ENCODE peak calls at places on chromosomes 2 and 18, in eight cellular contexts. One of them, this sample, is unnamed.

GRCh38 chr2:225120175-225120574 is 77.9 kb upstream of the DOCK10 start:
- DNase-seq in cardiac muscle cell: no peak
- DNase-seq in suprapubic skin: no peak
- DNase-seq in right lobe of liver: no peak
- DNase-seq in neural crest cell: no peak
- DNase-seq in chondrocyte: no peak
- DNase-seq in esophagus squamous epithelium: no peak
- DNase-seq in GM10248: no peak
- DNase-seq in this sample: no peak

GRCh38 chr2:200092235-200092634 is 136.9 kb downstream of the MAIP1 start:
- DNase-seq in cardiac muscle cell: no peak
- DNase-seq in suprapubic skin: no peak
- DNase-seq in right lobe of liver: no peak
- DNase-seq in neural crest cell: no peak
- DNase-seq in chondrocyte: no peak
- DNase-seq in esophagus squamous epithelium: no peak
- DNase-seq in GM10248: no peak
- DNase-seq in this sample: no peak

GRCh38 chr2:238963970-238964331 is 116.1 kb downstream of the TWIST2 start:
- DNase-seq in cardiac muscle cell: no peak
- DNase-seq in suprapubic skin: no peak
- DNase-seq in right lobe of liver: no peak
- DNase-seq in neural crest cell: no peak
- DNase-seq in chondrocyte: no peak
- DNase-seq in esophagus squamous epithelium: no peak
- DNase-seq in GM10248: no peak
- DNase-seq in this sample: no peak

GRCh38 chr2:30300122-30300455 is 68.8 kb downstream of the LBH start:
- DNase-seq in cardiac muscle cell: no peak
- DNase-seq in suprapubic skin: no peak
- DNase-seq in right lobe of liver: no peak
- DNase-seq in neural crest cell: no peak
- DNase-seq in chondrocyte: no peak
- DNase-seq in esophagus squamous epithelium: no peak
- DNase-seq in GM10248: no peak
- DNase-seq in this sample: no peak

GRCh38 chr18:70295192-70295522 is 6.3 kb downstream of the SOCS6 start:
- DNase-seq in cardiac muscle cell: no peak
- DNase-seq in suprapubic skin: no peak
- DNase-seq in right lobe of liver: no peak
- DNase-seq in neural crest cell: no peak
- DNase-seq in chondrocyte: no peak
- DNase-seq in esophagus squamous epithelium: no peak
- DNase-seq in GM10248: no peak
- DNase-seq in this sample: no peak

GRCh38 chr2:126913329-126913728 is 14.6 kb downstream of the TEX51 start:
- DNase-seq in cardiac muscle cell: no peak
- DNase-seq in suprapubic skin: no peak
- DNase-seq in right lobe of liver: no peak
- DNase-seq in neural crest cell: no peak
- DNase-seq in chondrocyte: no peak
- DNase-seq in esophagus squamous epithelium: no peak
- DNase-seq in GM10248: no peak
- DNase-seq in this sample: no peak

GRCh38 chr2:219752731-219753130 is 125.3 kb downstream of the SLC4A3 start:
- DNase-seq in cardiac muscle cell: no peak
- DNase-seq in suprapubic skin: no peak
- DNase-seq in right lobe of liver: no peak
- DNase-seq in neural crest cell: no peak
- DNase-seq in chondrocyte: no peak
- DNase-seq in esophagus squamous epithelium: no peak
- DNase-seq in GM10248: no peak
- DNase-seq in this sample: no peak

GRCh38 chr2:33321236-33321731 is 155.2 kb upstream of the RASGRP3 start:
- DNase-seq in cardiac muscle cell: peak; percentile 42
- DNase-seq in suprapubic skin: no peak
- DNase-seq in right lobe of liver: no peak
- DNase-seq in neural crest cell: no peak
- DNase-seq in chondrocyte: no peak
- DNase-seq in esophagus squamous epithelium: no peak
- DNase-seq in GM10248: no peak
- DNase-seq in this sample: peak; percentile 12

GRCh38 chr2:96556441-96557330 is 20.1 kb downstream of the ARID5A start:
- DNase-seq in cardiac muscle cell: peak; percentile 44
- DNase-seq in suprapubic skin: no peak
- DNase-seq in right lobe of liver: no peak
- DNase-seq in neural crest cell: no peak
- DNase-seq in chondrocyte: peak; percentile 76
- DNase-seq in esophagus squamous epithelium: no peak
- DNase-seq in GM10248: no peak
- DNase-seq in this sample: peak; percentile 25

GRCh38 chr2:120470041-120470716 is 124.2 kb downstream of the INHBB start:
- DNase-seq in cardiac muscle cell: peak; percentile 97
- DNase-seq in suprapubic skin: peak; percentile 93
- DNase-seq in right lobe of liver: peak; percentile 94
- DNase-seq in neural crest cell: no peak
- DNase-seq in chondrocyte: peak; percentile 85
- DNase-seq in esophagus squamous epithelium: no peak
- DNase-seq in GM10248: no peak
- DNase-seq in this sample: no peak

GRCh38 chr2:102508863-102509262 is 35.8 kb downstream of the SLC9A4 start:
- DNase-seq in cardiac muscle cell: no peak
- DNase-seq in suprapubic skin: no peak
- DNase-seq in right lobe of liver: no peak
- DNase-seq in neural crest cell: no peak
- DNase-seq in chondrocyte: no peak
- DNase-seq in esophagus squamous epithelium: no peak
- DNase-seq in GM10248: no peak
- DNase-seq in this sample: no peak

GRCh38 chr2:62014102-62014501 is 108.6 kb downstream of the COMMD1 start:
- DNase-seq in cardiac muscle cell: peak; percentile 84
- DNase-seq in suprapubic skin: no peak
- DNase-seq in right lobe of liver: peak; percentile 88
- DNase-seq in neural crest cell: no peak
- DNase-seq in chondrocyte: no peak
- DNase-seq in esophagus squamous epithelium: no peak
- DNase-seq in GM10248: no peak
- DNase-seq in this sample: no peak

GRCh38 chr2:30527411-30527810 is 80.4 kb downstream of the LCLAT1 start:
- DNase-seq in cardiac muscle cell: no peak
- DNase-seq in suprapubic skin: no peak
- DNase-seq in right lobe of liver: no peak
- DNase-seq in neural crest cell: no peak
- DNase-seq in chondrocyte: no peak
- DNase-seq in esophagus squamous epithelium: no peak
- DNase-seq in GM10248: no peak
- DNase-seq in this sample: no peak

GRCh38 chr2:181438298-181438697 is 18.9 kb upstream of the ITGA4 start:
- DNase-seq in cardiac muscle cell: no peak
- DNase-seq in suprapubic skin: no peak
- DNase-seq in right lobe of liver: no peak
- DNase-seq in neural crest cell: no peak
- DNase-seq in chondrocyte: no peak
- DNase-seq in esophagus squamous epithelium: no peak
- DNase-seq in GM10248: no peak
- DNase-seq in this sample: no peak
- TF ChIP-seq CTCF in cardiac muscle cell: no peak
- TF ChIP-seq CTCF in suprapubic skin: no peak
- TF ChIP-seq CTCF in right lobe of liver: no peak
- TF ChIP-seq CTCF in neural crest cell: no peak
- TF ChIP-seq CTCF in chondrocyte: peak; percentile 33
- TF ChIP-seq CTCF in esophagus squamous epithelium: no peak
- TF ChIP-seq CTCF in GM10248: no peak
- TF ChIP-seq CTCF in this sample: no peak

GRCh38 chr2:123468071-123468470 is 557.0 kb upstream of the CNTNAP5 start:
- DNase-seq in cardiac muscle cell: peak; percentile 48
- DNase-seq in suprapubic skin: no peak
- DNase-seq in right lobe of liver: no peak
- DNase-seq in neural crest cell: no peak
- DNase-seq in chondrocyte: no peak
- DNase-seq in esophagus squamous epithelium: no peak
- DNase-seq in GM10248: no peak
- DNase-seq in this sample: no peak
- TF ChIP-seq CTCF in cardiac muscle cell: peak; percentile 25
- TF ChIP-seq CTCF in suprapubic skin: no peak
- TF ChIP-seq CTCF in right lobe of liver: no peak
- TF ChIP-seq CTCF in neural crest cell: no peak
- TF ChIP-seq CTCF in chondrocyte: peak; percentile 25
- TF ChIP-seq CTCF in esophagus squamous epithelium: no peak
- TF ChIP-seq CTCF in GM10248: no peak
- TF ChIP-seq CTCF in this sample: no peak

DNA sequence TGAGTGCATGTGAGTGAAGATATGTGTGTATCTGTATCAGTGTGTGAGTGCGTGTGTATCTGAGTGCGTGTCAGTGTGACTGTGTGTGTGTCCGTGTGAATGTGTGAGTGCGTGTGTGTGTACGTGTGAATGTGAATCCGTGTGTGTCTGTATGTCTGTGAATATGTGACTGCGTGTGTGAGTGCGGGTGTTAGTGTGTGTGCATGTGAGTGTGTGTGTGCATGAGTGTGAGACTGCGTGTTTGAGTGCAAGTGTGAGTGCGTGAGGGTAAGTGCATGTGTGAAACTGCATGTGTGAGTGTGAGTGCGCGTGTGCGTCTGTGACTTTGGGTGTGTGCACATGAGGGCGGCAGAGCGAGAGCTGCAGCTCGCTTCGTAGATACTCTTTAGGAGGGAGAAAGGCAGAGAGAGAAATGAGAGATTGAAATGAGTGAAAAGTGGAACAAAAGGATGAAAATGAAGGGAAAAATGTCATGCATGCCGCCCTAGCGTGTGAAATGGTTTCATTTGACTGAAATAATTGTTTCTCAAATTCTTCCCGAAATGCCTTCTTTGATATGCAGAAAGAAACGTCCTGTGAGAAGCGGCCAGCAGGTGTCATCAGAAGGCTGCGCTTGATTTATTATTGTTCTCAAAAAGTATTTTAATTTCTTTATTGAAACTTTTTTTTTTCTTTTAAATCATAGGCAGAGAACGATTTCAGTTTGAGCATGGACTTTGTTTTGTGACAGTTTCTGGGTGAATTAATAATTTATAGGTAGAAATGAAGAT is 25.6 kb downstream of the ZNF407 start:
- DNase-seq in cardiac muscle cell: peak; percentile 29
- DNase-seq in suprapubic skin: no peak
- DNase-seq in right lobe of liver: no peak
- DNase-seq in neural crest cell: no peak
- DNase-seq in chondrocyte: no peak
- DNase-seq in esophagus squamous epithelium: no peak
- DNase-seq in GM10248: no peak
- DNase-seq in this sample: no peak
- TF ChIP-seq CTCF in cardiac muscle cell: peak; percentile 45
- TF ChIP-seq CTCF in suprapubic skin: no peak
- TF ChIP-seq CTCF in right lobe of liver: peak; percentile 35
- TF ChIP-seq CTCF in neural crest cell: peak; percentile 69
- TF ChIP-seq CTCF in chondrocyte: peak; percentile 76
- TF ChIP-seq CTCF in esophagus squamous epithelium: peak; percentile 23
- TF ChIP-seq CTCF in GM10248: peak; percentile 32
- TF ChIP-seq CTCF in this sample: peak; percentile 42

GRCh38 chr2:58871469-58872142 is 630.5 kb upstream of the FANCL start:
- DNase-seq in cardiac muscle cell: no peak
- DNase-seq in suprapubic skin: no peak
- DNase-seq in right lobe of liver: no peak
- DNase-seq in neural crest cell: no peak
- DNase-seq in chondrocyte: no peak
- DNase-seq in esophagus squamous epithelium: no peak
- DNase-seq in GM10248: no peak
- DNase-seq in this sample: no peak
- TF ChIP-seq CTCF in cardiac muscle cell: no peak
- TF ChIP-seq CTCF in suprapubic skin: no peak
- TF ChIP-seq CTCF in right lobe of liver: no peak
- TF ChIP-seq CTCF in neural crest cell: peak; percentile 48
- TF ChIP-seq CTCF in chondrocyte: peak; percentile 45
- TF ChIP-seq CTCF in esophagus squamous epithelium: no peak
- TF ChIP-seq CTCF in GM10248: no peak
- TF ChIP-seq CTCF in this sample: peak; percentile 22

GRCh38 chr2:161426788-161427412 is 10.8 kb downstream of the TBR1 start:
- DNase-seq in cardiac muscle cell: peak; percentile 55
- DNase-seq in suprapubic skin: no peak
- DNase-seq in right lobe of liver: no peak
- DNase-seq in neural crest cell: peak; percentile 52
- DNase-seq in chondrocyte: no peak
- DNase-seq in esophagus squamous epithelium: no peak
- DNase-seq in GM10248: peak; percentile 26
- DNase-seq in this sample: peak; percentile 28
- TF ChIP-seq CTCF in cardiac muscle cell: peak; percentile 69
- TF ChIP-seq CTCF in suprapubic skin: no peak
- TF ChIP-seq CTCF in right lobe of liver: peak; percentile 26
- TF ChIP-seq CTCF in neural crest cell: peak; percentile 67
- TF ChIP-seq CTCF in chondrocyte: peak; percentile 80
- TF ChIP-seq CTCF in esophagus squamous epithelium: peak; percentile 29
- TF ChIP-seq CTCF in GM10248: no peak
- TF ChIP-seq CTCF in this sample: peak; percentile 23

GRCh38 chr2:197256021-197256420 is 54.6 kb downstream of the ANKRD44 start:
- DNase-seq in cardiac muscle cell: no peak
- DNase-seq in suprapubic skin: no peak
- DNase-seq in right lobe of liver: no peak
- DNase-seq in neural crest cell: no peak
- DNase-seq in chondrocyte: no peak
- DNase-seq in esophagus squamous epithelium: no peak
- DNase-seq in GM10248: no peak
- DNase-seq in this sample: no peak
- TF ChIP-seq CTCF in cardiac muscle cell: no peak
- TF ChIP-seq CTCF in suprapubic skin: no peak
- TF ChIP-seq CTCF in right lobe of liver: no peak
- TF ChIP-seq CTCF in neural crest cell: no peak
- TF ChIP-seq CTCF in chondrocyte: peak; percentile 11
- TF ChIP-seq CTCF in esophagus squamous epithelium: no peak
- TF ChIP-seq CTCF in GM10248: peak; percentile 14
- TF ChIP-seq CTCF in this sample: peak; percentile 12

This sample was measured in GM13977.